ENCODE peak calls at places on chromosomes 1 and 21, in ten cellular contexts. A is Calu3; W is stimulated activated naive CD8-positive, alpha-beta T cell treated with anti-CD3 and anti-CD28 coated beads, Interleukin-15, Interleukin-2, amounts not matched to agents 100 U/mL and 50 U/mL, for 24 hours; U is astrocyte of the spinal cord; H is H54; P is LoVo; V is activated CD4-positive, alpha-beta T cell treated with anti-CD3 and anti-CD28 coated beads for 48 hours; Z is T follicular helper cell; G is stomach; L is head of caudate nucleus. B is an unnamed sample.

GRCh38 chr21:36105327-36105842 is 29.5 kb upstream of the CBR3 start:
- DNase-seq in A (no peak), W (no peak), U (no peak), H (no peak), P (no peak), V (no peak), Z (no peak), G (no peak), L (no peak), B (no peak)

GRCh38 chr1:84847253-84848247 is 45.5 kb downstream of the LPAR3 start:
- DNase-seq in A (peak), W (peak), U (peak), H (peak), P (peak), V (peak), Z (no peak), G (peak), L (peak), B (no peak)

GRCh38 chr1:168335500-168335899 is 54.8 kb downstream of the TBX19 start:
- DNase-seq in A (no peak), W (no peak), U (peak), H (no peak), P (no peak), V (no peak), Z (no peak), G (no peak), L (no peak), B (no peak)

GRCh38 chr1:63261736-63262142 is 60.6 kb upstream of the FOXD3 start:
- DNase-seq in A (no peak), W (no peak), U (peak), H (no peak), P (no peak), V (no peak), Z (no peak), G (no peak), L (no peak), B (no peak)

GRCh38 chr1:24043345-24044032 is 63.4 kb upstream of the SRSF10 start:
- DNase-seq in A (no peak), W (no peak), U (no peak), H (no peak), P (no peak), V (no peak), Z (no peak), G (no peak), L (no peak), B (no peak)

GRCh38 chr1:51425273-51425672 is 93.8 kb downstream of the EPS15 start:
- DNase-seq in A (no peak), W (no peak), U (no peak), H (no peak), P (no peak), V (no peak), Z (no peak), G (no peak), L (no peak), B (no peak)

GRCh38 chr1:110336300-110337039 is 2.7 kb upstream of the RBM15 start:
- DNase-seq in A (peak), W (no peak), U (peak), H (no peak), P (peak), V (no peak), Z (no peak), G (no peak), L (no peak), B (no peak)

GRCh38 chr1:187956975-187957374 is 1128.2 kb downstream of the PLA2G4A start:
- DNase-seq in A (no peak), W (no peak), U (no peak), H (no peak), P (no peak), V (no peak), Z (no peak), G (no peak), L (no peak), B (no peak)

GRCh38 chr1:24898909-24899439 is 31.1 kb downstream of the RUNX3 start:
- DNase-seq in A (no peak), W (peak), U (no peak), H (no peak), P (no peak), V (peak), Z (no peak), G (peak), L (peak), B (no peak)

GRCh38 chr1:212987702-212988322 is 27.9 kb downstream of the ANGEL2 start:
- DNase-seq in A (no peak), W (no peak), U (peak), H (peak), P (no peak), V (no peak), Z (no peak), G (no peak), L (no peak), B (no peak)

GRCh38 chr1:21725738-21726392 is 56.7 kb upstream of the RAP1GAP start:
- DNase-seq in A (no peak), W (no peak), U (no peak), H (no peak), P (no peak), V (no peak), Z (no peak), G (no peak), L (no peak), B (no peak)

GRCh38 chr1:93669369-93669768 is 12.3 kb downstream of the BCAR3 start:
- DNase-seq in A (no peak), W (no peak), U (peak), H (no peak), P (no peak), V (no peak), Z (no peak), G (no peak), L (no peak), B (no peak)

B was measured in effector CD4-positive, alpha-beta T cell.